ENCODE peak calls at places on chromosomes 12 and 14, in six cellular contexts. K is fibroblast of the aortic adventitia, S is pancreas, E is BE2C, X is OCI-LY7, I is endodermal cell. F is an unnamed sample.

GRCh38 chr12:49705479-49706267 is 1.5 kb downstream of the FMNL3 start:
- DNase-seq in K (peak), S (no peak), E (peak), X (peak), I (peak), F (peak)

GRCh38 chr12:43951286-43951685 is 115.4 kb downstream of the TMEM117 start:
- DNase-seq in K (no peak), S (no peak), E (no peak), X (no peak), I (no peak), F (no peak)

GRCh38 chr14:33103489-33103888 is 164.8 kb downstream of the NPAS3 start:
- DNase-seq in K (no peak), S (no peak), E (no peak), X (no peak), I (no peak), F (no peak)

GRCh38 chr14:99860219-99860618 is 67.0 kb downstream of the EML1 start:
- DNase-seq in K (no peak), S (no peak), E (no peak), X (no peak), I (no peak), F (no peak)

GRCh38 chr12:112543666-112544185 is 125.0 kb downstream of the PTPN11 start:
- DNase-seq in K (no peak), S (no peak), E (no peak), X (no peak), I (no peak), F (no peak)

GRCh38 chr14:32370720-32371119 is 41.6 kb downstream of the AKAP6 start:
- DNase-seq in K (peak), S (no peak), E (no peak), X (no peak), I (no peak), F (peak)

GRCh38 chr12:51549637-51550036 is 41.4 kb upstream of the SCN8A start:
- DNase-seq in K (no peak), S (no peak), E (no peak), X (no peak), I (no peak), F (no peak)

GRCh38 chr14:77531071-77531470 is 32.5 kb upstream of the ISM2 start:
- DNase-seq in K (no peak), S (no peak), E (no peak), X (no peak), I (no peak), F (no peak)

GRCh38 chr12:131033486-131033885 is 79.8 kb downstream of the ADGRD1 start:
- DNase-seq in K (no peak), S (no peak), E (no peak), X (no peak), I (no peak), F (no peak)

GRCh38 chr14:54579606-54580005 is 12.7 kb downstream of the SAMD4A start:
- DNase-seq in K (peak), S (no peak), E (no peak), X (no peak), I (no peak), F (peak)

GRCh38 chr14:32366256-32366655 is 37.2 kb downstream of the AKAP6 start:
- DNase-seq in K (peak), S (no peak), E (peak), X (no peak), I (peak), F (peak)

GRCh38 chr12:4997939-4998338 is 45.7 kb upstream of the KCNA5 start:
- DNase-seq in K (peak), S (no peak), E (no peak), X (no peak), I (no peak), F (peak)

GRCh38 chr14:71690478-71690877 is 241.8 kb upstream of the RGS6 start:
- DNase-seq in K (no peak), S (no peak), E (no peak), X (no peak), I (no peak), F (no peak)

GRCh38 chr12:124744659-124745467 is 118.8 kb downstream of the SCARB1 start:
- DNase-seq in K (no peak), S (no peak), E (peak), X (peak), I (peak), F (peak)

GRCh38 chr14:51236314-51236713 is 3.7 kb upstream of the TMX1 start:
- DNase-seq in K (peak), S (no peak), E (no peak), X (no peak), I (no peak), F (peak)

GRCh38 chr12:70221626-70222025 is 21.6 kb upstream of the CNOT2 start:
- DNase-seq in K (no peak), S (no peak), E (no peak), X (no peak), I (no peak), F (no peak)

GRCh38 chr14:68574906-68575305 is 218.0 kb downstream of the ZFP36L1 start:
- DNase-seq in K (peak), S (no peak), E (no peak), X (no peak), I (no peak), F (peak)

GRCh38 chr14:96662116-96662901 is 134.9 kb upstream of the VRK1 start:
- DNase-seq in K (no peak), S (peak), E (no peak), X (no peak), I (no peak), F (no peak)

GRCh38 chr12:49055978-49056754 is 4.4 kb downstream of the KMT2D start:
- DNase-seq in K (peak), S (peak), E (peak), X (peak), I (peak), F (peak)

GRCh38 chr12:13254311-13254710 is 57.8 kb downstream of the EMP1 start:
- DNase-seq in K (no peak), S (no peak), E (no peak), X (no peak), I (peak), F (no peak)

GRCh38 chr14:65019944-65020566 is 33.4 kb downstream of the FNTB start:
- DNase-seq in K (peak), S (peak), E (peak), X (peak), I (peak), F (peak)

DNA sequence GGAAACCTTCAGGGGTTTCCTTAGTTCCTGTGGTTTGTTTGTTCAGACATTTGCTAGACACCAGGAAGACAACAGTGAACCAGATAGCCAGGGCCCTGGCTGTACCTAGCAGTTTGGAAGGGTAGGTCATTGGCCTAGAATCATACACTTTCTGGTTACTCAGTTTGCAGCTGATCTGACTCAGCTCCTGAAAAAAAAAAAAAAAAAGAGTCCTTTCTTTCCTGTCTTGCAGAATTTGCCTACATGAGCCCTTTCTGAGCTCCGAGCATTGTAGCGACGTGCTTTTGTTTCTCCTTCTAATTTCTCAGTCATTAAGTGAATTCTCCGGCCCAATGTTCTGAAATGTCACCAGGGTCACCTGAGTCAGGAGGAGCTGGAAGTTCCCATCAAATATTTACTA is 2.4 kb downstream of the CABP1 start:
- DNase-seq in K (no peak), S (no peak), E (no peak), X (no peak), I (no peak), F (peak)
- H3K4me3 ChIP-seq in K (no peak), S (no peak), E (no peak), X (no peak), I (no peak), F (no peak)

GRCh38 chr12:33427071-33427470 is 12.5 kb downstream of the SYT10 start:
- DNase-seq in K (peak), S (no peak), E (no peak), X (peak), I (peak), F (no peak)
- TF ChIP-seq CTCF in K (peak), S (no peak), E (no peak), X (peak), I (peak), F (peak)

GRCh38 chr12:105487961-105488360 is 157.5 kb downstream of the C12orf75 start:
- DNase-seq in K (no peak), S (no peak), E (no peak), X (no peak), I (no peak), F (peak)

GRCh38 chr12:105482976-105483375 is 152.5 kb downstream of the C12orf75 start:
- DNase-seq in K (no peak), S (no peak), E (no peak), X (no peak), I (peak), F (no peak)

GRCh38 chr12:105485926-105486325 is 155.4 kb downstream of the C12orf75 start:
- DNase-seq in K (no peak), S (no peak), E (no peak), X (no peak), I (peak), F (peak)

GRCh38 chr12:105483691-105484090 is 153.2 kb downstream of the C12orf75 start:
- DNase-seq in K (no peak), S (no peak), E (no peak), X (no peak), I (peak), F (no peak)

GRCh38 chr12:105485321-105485910 is 154.9 kb downstream of the C12orf75 start:
- DNase-seq in K (peak), S (no peak), E (no peak), X (no peak), I (peak), F (peak)
- H3K4me3 ChIP-seq in K (no peak), S (no peak), E (no peak), X (no peak), I (no peak), F (no peak)

GRCh38 chr14:94681300-94682060 is 69.3 kb downstream of the SERPINA3 start:
- DNase-seq in K (peak), S (peak), E (no peak), X (peak), I (peak), F (peak)
- TF ChIP-seq CTCF in K (peak), S (peak), E (peak), X (peak), I (peak), F (peak)

DNA sequence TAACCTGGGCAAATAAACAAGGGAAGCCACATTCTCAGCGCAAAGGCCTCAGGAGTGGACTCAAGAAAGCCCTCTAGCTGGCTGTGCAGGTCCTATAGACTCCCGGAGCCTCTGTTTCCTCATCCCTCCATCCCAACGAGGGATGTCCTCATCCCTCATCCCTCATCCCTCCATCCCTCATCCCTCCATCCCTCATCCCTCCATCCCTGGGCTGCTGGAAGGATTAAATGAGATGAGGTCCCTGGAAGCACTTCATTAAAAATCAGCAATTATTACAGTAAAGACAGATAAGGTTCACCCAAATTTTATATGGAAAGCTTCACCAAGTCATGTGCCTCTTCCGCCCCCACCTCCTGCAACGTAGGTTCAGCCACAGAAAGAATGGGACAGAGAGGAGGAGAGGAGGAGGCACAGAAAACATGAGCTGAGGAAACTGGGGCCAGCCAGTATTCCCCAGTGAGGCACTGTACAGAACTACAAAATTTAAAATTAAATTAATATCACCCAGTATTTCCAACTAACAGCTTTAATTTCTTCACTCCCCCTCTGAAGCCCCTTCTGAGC is 4.8 kb downstream of the ITPK1 start:
- DNase-seq in K (no peak), S (no peak), E (no peak), X (no peak), I (no peak), F (no peak)
- H3K4me3 ChIP-seq in K (no peak), S (no peak), E (no peak), X (no peak), I (no peak), F (no peak)

GRCh38 chr14:61889914-61890351 is 127.7 kb downstream of the SNAPC1 start:
- DNase-seq in K (no peak), S (no peak), E (no peak), X (peak), I (no peak), F (no peak)
- TF ChIP-seq CTCF in K (no peak), S (no peak), E (no peak), X (peak), I (peak), F (no peak)

GRCh38 chr12:54377797-54378515 is 6.6 kb downstream of the ZNF385A start:
- DNase-seq in K (no peak), S (no peak), E (no peak), X (no peak), I (no peak), F (no peak)

GRCh38 chr12:54379401-54380201 is 4.9 kb downstream of the ZNF385A start:
- DNase-seq in K (peak), S (peak), E (peak), X (peak), I (peak), F (peak)

GRCh38 chr12:54376596-54377468 is 7.7 kb downstream of the ZNF385A start:
- DNase-seq in K (peak), S (no peak), E (no peak), X (no peak), I (no peak), F (peak)

GRCh38 chr12:54381136-54381535 is 3.4 kb downstream of the ZNF385A start:
- DNase-seq in K (no peak), S (no peak), E (no peak), X (no peak), I (no peak), F (no peak)

GRCh38 chr12:54378791-54379400 is 5.6 kb downstream of the ZNF385A start:
- DNase-seq in K (no peak), S (peak), E (peak), X (peak), I (peak), F (peak)
- H3K4me3 ChIP-seq in K (peak), S (no peak), E (peak), X (peak), I (peak), F (peak)

DNA sequence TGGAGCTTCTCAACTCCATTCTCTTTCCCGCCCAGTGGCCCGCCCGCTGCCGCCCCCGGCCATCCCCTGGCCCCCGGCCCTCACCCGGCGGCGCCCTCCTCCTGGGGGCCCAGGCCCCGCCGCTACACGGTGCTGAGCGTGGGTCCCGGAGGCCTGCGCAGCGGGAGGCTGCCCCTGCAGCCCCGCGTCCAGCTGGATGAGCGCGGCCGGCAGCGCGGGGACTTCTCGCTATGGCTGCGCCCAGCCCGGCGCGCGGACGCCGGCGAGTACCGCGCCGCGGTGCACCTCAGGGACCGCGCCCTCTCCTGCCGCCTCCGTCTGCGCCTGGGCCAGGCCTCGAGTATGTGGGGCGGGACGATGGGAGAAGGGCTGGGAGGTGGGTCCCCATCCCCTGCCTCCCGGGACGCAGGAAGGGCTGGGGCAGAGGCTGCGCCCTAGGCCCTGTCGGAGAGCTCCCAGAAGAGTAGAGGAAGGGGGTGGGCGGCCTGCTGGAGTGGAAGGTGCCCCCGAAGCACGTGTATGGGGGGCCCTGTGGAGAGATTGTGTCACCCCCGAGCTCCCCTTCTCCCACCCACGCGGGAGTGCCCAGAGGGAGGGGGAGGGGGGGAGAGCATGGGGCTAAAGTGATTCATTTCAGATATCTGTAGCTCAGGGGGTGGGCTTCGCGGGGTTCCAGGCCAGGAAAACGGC is 1.5 kb downstream of the LAG3 start:
- DNase-seq in K (no peak), S (no peak), E (no peak), X (no peak), I (peak), F (no peak)
- TF ChIP-seq CTCF in K (no peak), S (no peak), E (no peak), X (no peak), I (no peak), F (no peak)